ENCODE peak calls at places on chromosomes 2 and 18, in eight cellular contexts. B is activated CD8-positive, alpha-beta memory T cell treated with anti-CD3 and anti-CD28 coated beads, Interleukin-2, amount 10 ng/mL, durations not matched to agents 7 days and 5 days; G is NCI-H1092 treated with DMSO at 0.1 percent for 48 hours; C is H1; P is mammary epithelial cell; U is MCF 10A; Z is left cardiac atrium; N is A549. D is an unnamed sample.

GRCh38 chr18:47613929-47614328 is 316.5 kb downstream of the SMAD2 start:
- DNase-seq in B (no peak), G (no peak), C (peak; percentile 32), P (no peak), U (no peak), Z (no peak), N (no peak), D (no peak)

GRCh38 chr2:7239078-7239477 is 321.9 kb downstream of the RNF144A start:
- DNase-seq in B (no peak), G (no peak), C (no peak), P (no peak), U (no peak), Z (no peak), N (no peak), D (no peak)

GRCh38 chr18:49859725-49860124 is 46.4 kb upstream of the ACAA2 start:
- DNase-seq in B (no peak), G (no peak), C (no peak), P (no peak), U (no peak), Z (no peak), N (no peak), D (no peak)

GRCh38 chr2:232852676-232853075 is 17.4 kb upstream of the SNORC start:
- DNase-seq in B (no peak), G (no peak), C (no peak), P (no peak), U (no peak), Z (no peak), N (no peak), D (no peak)

GRCh38 chr18:4130734-4131719 is 324.1 kb downstream of the DLGAP1 start:
- DNase-seq in B (no peak), G (peak; percentile 23), C (no peak), P (no peak), U (no peak), Z (no peak), N (no peak), D (no peak)

GRCh38 chr18:48607049-48607984 is 68.5 kb downstream of the CTIF start:
- DNase-seq in B (no peak), G (no peak), C (no peak), P (peak; percentile 52), U (peak; percentile 43), Z (peak; percentile 61), N (no peak), D (no peak)

GRCh38 chr2:240512109-240512485 is 45.7 kb downstream of the ANKMY1 start:
- DNase-seq in B (no peak), G (no peak), C (no peak), P (no peak), U (no peak), Z (no peak), N (no peak), D (no peak)

GRCh38 chr18:34543940-34544339 is 166.2 kb upstream of the DTNA start:
- DNase-seq in B (no peak), G (peak; percentile 35), C (no peak), P (no peak), U (no peak), Z (no peak), N (no peak), D (no peak)

GRCh38 chr2:151691621-151692020 is 42.7 kb downstream of the NEB start:
- DNase-seq in B (no peak), G (no peak), C (no peak), P (no peak), U (no peak), Z (no peak), N (no peak), D (no peak)

GRCh38 chr2:213065583-213066444 is 85.6 kb downstream of the IKZF2 start:
- DNase-seq in B (no peak), G (peak; percentile 86), C (no peak), P (peak; percentile 37), U (peak; percentile 67), Z (peak; percentile 33), N (peak; percentile 1), D (peak; percentile 7)

GRCh38 chr2:10331702-10332401 is 29.1 kb downstream of the HPCAL1 start:
- DNase-seq in B (peak; percentile 65), G (no peak), C (no peak), P (no peak), U (no peak), Z (no peak), N (no peak), D (no peak)

GRCh38 chr2:138016703-138017102 is 52.4 kb downstream of the HNMT start:
- DNase-seq in B (no peak), G (no peak), C (no peak), P (peak; percentile 67), U (no peak), Z (no peak), N (no peak), D (no peak)

GRCh38 chr2:216281316-216281715 is 91.0 kb downstream of the MARCHF4 start:
- DNase-seq in B (no peak), G (no peak), C (no peak), P (no peak), U (no peak), Z (no peak), N (no peak), D (no peak)

GRCh38 chr2:238926761-238927611 is 79.1 kb downstream of the TWIST2 start:
- DNase-seq in B (no peak), G (no peak), C (no peak), P (no peak), U (no peak), Z (peak; percentile 14), N (no peak), D (no peak)

GRCh38 chr2:48157150-48157549 is 250.9 kb upstream of the FBXO11 start:
- DNase-seq in B (no peak), G (no peak), C (no peak), P (no peak), U (no peak), Z (no peak), N (no peak), D (no peak)

GRCh38 chr18:8771930-8772329 is 66.6 kb downstream of the MTCL1 start:
- DNase-seq in B (no peak), G (peak; percentile 11), C (no peak), P (no peak), U (peak; percentile 56), Z (peak; percentile 55), N (no peak), D (no peak)

GRCh38 chr2:150472122-150472899 is 15.2 kb downstream of the RND3 start:
- DNase-seq in B (no peak), G (no peak), C (no peak), P (no peak), U (no peak), Z (peak; percentile 62), N (peak; percentile 83), D (no peak)

GRCh38 chr18:42712065-42712464 is 403.4 kb downstream of the RIT2 start:
- DNase-seq in B (no peak), G (no peak), C (no peak), P (no peak), U (no peak), Z (no peak), N (no peak), D (no peak)

GRCh38 chr2:26461601-26462023 is 16.3 kb downstream of the OTOF start:
- DNase-seq in B (no peak), G (no peak), C (peak; percentile 42), P (no peak), U (no peak), Z (no peak), N (no peak), D (no peak)

GRCh38 chr18:68467966-68468365 is 246.9 kb downstream of the TMX3 start:
- DNase-seq in B (peak; percentile 41), G (no peak), C (no peak), P (no peak), U (no peak), Z (no peak), N (no peak), D (no peak)

GRCh38 chr2:64630752-64631151 is 23.0 kb downstream of the SERTAD2 start:
- DNase-seq in B (peak; percentile 25), G (no peak), C (no peak), P (no peak), U (no peak), Z (no peak), N (no peak), D (no peak)

GRCh38 chr2:64606495-64607363 is 47.0 kb downstream of the SERTAD2 start:
- DNase-seq in B (peak; percentile 97), G (no peak), C (peak; percentile 77), P (peak; percentile 57), U (peak; percentile 82), Z (peak; percentile 92), N (peak; percentile 24), D (no peak)

GRCh38 chr18:46793565-46793964 is 36.7 kb upstream of the ST8SIA5 start:
- DNase-seq in B (no peak), G (peak; percentile 20), C (no peak), P (no peak), U (peak; percentile 3), Z (no peak), N (no peak), D (no peak)

GRCh38 chr2:30363406-30363805 is 83.6 kb upstream of the LCLAT1 start:
- DNase-seq in B (no peak), G (no peak), C (no peak), P (no peak), U (no peak), Z (no peak), N (no peak), D (no peak)

GRCh38 chr2:144834954-144835633 is 315.2 kb upstream of the ZEB2 start:
- DNase-seq in B (no peak), G (no peak), C (no peak), P (peak; percentile 35), U (peak; percentile 79), Z (peak; percentile 27), N (peak; percentile 37), D (no peak)

GRCh38 chr18:48928787-48929186 is 22.0 kb downstream of the SMAD7 start:
- DNase-seq in B (peak; percentile 88), G (peak; percentile 94), C (no peak), P (peak; percentile 57), U (no peak), Z (peak; percentile 85), N (no peak), D (no peak)

GRCh38 chr2:18399601-18400000 is 160.9 kb downstream of the RDH14 start:
- DNase-seq in B (no peak), G (no peak), C (no peak), P (peak; percentile 40), U (no peak), Z (no peak), N (no peak), D (no peak)

D was measured in iPS DF 19.7.